ENCODE peak calls at places on chromosomes 5 and 9, in eight cellular contexts. O, K, V, X, W, S, Q and J are unnamed samples.

GRCh38 chr9:87084407-87084806 is 137.1 kb upstream of the GAS1 start:
- ATAC-seq in O (no peak), K (no peak), S (no peak), X (no peak), W (no peak), Q (no peak), V (no peak), J (no peak)

GRCh38 chr5:124825250-124825982 is 79.0 kb upstream of the ZNF608 start:
- ATAC-seq in X (no peak), K (no peak), S (no peak), W (no peak), O (no peak), V (no peak), Q (no peak), J (no peak)

GRCh38 chr5:149072376-149072775 is 9.5 kb upstream of the SH3TC2 start:
- ATAC-seq in Q (no peak), W (no peak), O (peak), S (peak), K (no peak), X (no peak), V (no peak), J (no peak)

GRCh38 chr5:126988021-126988569 is 42.3 kb downstream of the MARCHF3 start:
- ATAC-seq in O (no peak), K (peak), Q (peak), X (peak), V (peak), S (no peak), W (no peak), J (no peak)

GRCh38 chr5:75756191-75756590 is 39.0 kb upstream of the POC5 start:
- ATAC-seq in Q (no peak), K (no peak), X (no peak), S (no peak), O (no peak), V (no peak), W (no peak), J (no peak)

GRCh38 chr5:10746711-10747110 is 14.3 kb downstream of the DAP start:
- ATAC-seq in X (no peak), S (no peak), O (peak), K (no peak), Q (no peak), W (peak), V (no peak), J (peak)

GRCh38 chr5:6525422-6525821 is 76.8 kb downstream of the UBE2QL1 start:
- ATAC-seq in S (no peak), W (no peak), O (no peak), V (no peak), X (no peak), Q (no peak), K (no peak), J (no peak)

GRCh38 chr9:95083086-95083768 is 234.3 kb downstream of the FANCC start:
- ATAC-seq in V (no peak), O (no peak), X (peak), W (peak), K (no peak), S (no peak), Q (no peak), J (peak)

GRCh38 chr9:103789686-103790085 is 304.4 kb upstream of the SMC2 start:
- ATAC-seq in Q (peak), W (no peak), V (no peak), K (no peak), O (no peak), X (peak), S (peak), J (no peak)

GRCh38 chr9:136525207-136525606 is 20.6 kb downstream of the NOTCH1 start:
- ATAC-seq in K (no peak), X (no peak), O (no peak), V (no peak), Q (no peak), S (no peak), W (no peak), J (no peak)

GRCh38 chr5:64678400-64678799 is 11.9 kb upstream of the SHISAL2B start:
- ATAC-seq in V (no peak), O (no peak), Q (no peak), S (no peak), K (no peak), X (no peak), W (no peak), J (no peak)

GRCh38 chr5:72133212-72133990 is 26.1 kb downstream of the MAP1B start:
- ATAC-seq in S (peak), X (no peak), O (no peak), V (no peak), Q (no peak), W (peak), K (no peak), J (peak)

GRCh38 chr5:153569036-153569435 is 78.6 kb downstream of the GRIA1 start:
- ATAC-seq in K (no peak), S (no peak), O (no peak), Q (no peak), X (no peak), V (no peak), W (no peak), J (no peak)

GRCh38 chr9:124782661-124783574 is 6.0 kb downstream of the OLFML2A start:
- ATAC-seq in K (no peak), X (no peak), V (no peak), S (no peak), Q (no peak), W (no peak), O (no peak), J (no peak)

GRCh38 chr9:101457003-101457402 is 21.4 kb upstream of the ALDOB start:
- ATAC-seq in V (no peak), W (no peak), S (no peak), O (no peak), K (no peak), Q (no peak), X (no peak), J (no peak)

GRCh38 chr5:112636288-112636731 is 101.4 kb upstream of the APC start:
- ATAC-seq in V (no peak), O (peak), Q (no peak), X (no peak), S (peak), K (no peak), W (peak), J (peak)

GRCh38 chr9:110775724-110776123 is 107.1 kb downstream of the MUSK start:
- ATAC-seq in Q (no peak), K (no peak), V (no peak), O (no peak), S (no peak), X (no peak), W (no peak), J (no peak)

GRCh38 chr9:70101265-70101664 is 57.6 kb downstream of the MAMDC2 start:
- ATAC-seq in K (no peak), X (no peak), W (no peak), Q (no peak), O (no peak), V (no peak), S (no peak), J (no peak)

GRCh38 chr5:154077692-154078091 is 38.9 kb downstream of the MFAP3 start:
- ATAC-seq in X (no peak), V (no peak), W (peak), Q (no peak), S (peak), K (no peak), O (peak), J (peak)